ENCODE peak calls at places on chromosomes 12 and 14, in six cellular contexts. One of them, this sample, is unnamed.

GRCh38 chr14:91078095-91078737 is 17.8 kb upstream of the RPS6KA5 start:
- DNase-seq in uterus: no peak
- DNase-seq in suprapubic skin: no peak
- DNase-seq in right lobe of liver: no peak
- DNase-seq in tibial nerve: no peak
- DNase-seq in thyroid gland: no peak
- DNase-seq in this sample: no peak

GRCh38 chr12:80763874-80764273 is 47.2 kb downstream of the MYF5 start:
- DNase-seq in tibial nerve: peak; percentile 19
- DNase-seq in suprapubic skin: no peak
- DNase-seq in uterus: no peak
- DNase-seq in right lobe of liver: no peak
- DNase-seq in thyroid gland: peak; percentile 17
- DNase-seq in this sample: no peak

GRCh38 chr12:100539209-100539608 is 34.3 kb upstream of the GAS2L3 start:
- DNase-seq in suprapubic skin: no peak
- DNase-seq in right lobe of liver: no peak
- DNase-seq in tibial nerve: no peak
- DNase-seq in thyroid gland: peak; percentile 28
- DNase-seq in uterus: no peak
- DNase-seq in this sample: peak; percentile 58

GRCh38 chr12:76186507-76186906 is 102.0 kb upstream of the NAP1L1 start:
- DNase-seq in tibial nerve: no peak
- DNase-seq in uterus: no peak
- DNase-seq in right lobe of liver: no peak
- DNase-seq in suprapubic skin: no peak
- DNase-seq in thyroid gland: no peak
- DNase-seq in this sample: no peak

GRCh38 chr12:539540-540310 is 80.0 kb downstream of the B4GALNT3 start:
- DNase-seq in tibial nerve: no peak
- DNase-seq in right lobe of liver: no peak
- DNase-seq in suprapubic skin: no peak
- DNase-seq in thyroid gland: no peak
- DNase-seq in uterus: no peak
- DNase-seq in this sample: no peak

GRCh38 chr14:33740531-33740930 is 210.3 kb downstream of the EGLN3 start:
- DNase-seq in tibial nerve: no peak
- DNase-seq in right lobe of liver: no peak
- DNase-seq in suprapubic skin: no peak
- DNase-seq in uterus: no peak
- DNase-seq in thyroid gland: no peak
- DNase-seq in this sample: no peak

GRCh38 chr12:107990325-107990724 is 138.8 kb upstream of the WSCD2 start:
- DNase-seq in tibial nerve: peak; percentile 12
- DNase-seq in uterus: peak; percentile 28
- DNase-seq in suprapubic skin: no peak
- DNase-seq in thyroid gland: peak; percentile 58
- DNase-seq in right lobe of liver: no peak
- DNase-seq in this sample: no peak

GRCh38 chr14:46306267-46306666 is 345.3 kb downstream of the RPL10L start:
- DNase-seq in tibial nerve: no peak
- DNase-seq in uterus: no peak
- DNase-seq in right lobe of liver: no peak
- DNase-seq in suprapubic skin: no peak
- DNase-seq in thyroid gland: no peak
- DNase-seq in this sample: no peak

GRCh38 chr14:38079268-38079667 is 128.4 kb upstream of the SSTR1 start:
- DNase-seq in right lobe of liver: no peak
- DNase-seq in thyroid gland: no peak
- DNase-seq in tibial nerve: no peak
- DNase-seq in suprapubic skin: no peak
- DNase-seq in uterus: no peak
- DNase-seq in this sample: no peak

GRCh38 chr12:62677355-62677754 is 210.7 kb downstream of the MON2 start:
- DNase-seq in uterus: no peak
- DNase-seq in thyroid gland: no peak
- DNase-seq in tibial nerve: no peak
- DNase-seq in suprapubic skin: no peak
- DNase-seq in right lobe of liver: no peak
- DNase-seq in this sample: no peak

GRCh38 chr12:62679569-62679968 is 212.9 kb downstream of the MON2 start:
- DNase-seq in right lobe of liver: no peak
- DNase-seq in uterus: no peak
- DNase-seq in tibial nerve: no peak
- DNase-seq in suprapubic skin: no peak
- DNase-seq in thyroid gland: no peak
- DNase-seq in this sample: no peak

GRCh38 chr12:62683724-62684501 is 217.3 kb downstream of the MON2 start:
- DNase-seq in right lobe of liver: no peak
- DNase-seq in suprapubic skin: peak; percentile 75
- DNase-seq in tibial nerve: peak; percentile 60
- DNase-seq in thyroid gland: peak; percentile 80
- DNase-seq in uterus: peak; percentile 85
- DNase-seq in this sample: peak; percentile 64

GRCh38 chr12:62684586-62685295 is 218.1 kb downstream of the MON2 start:
- DNase-seq in right lobe of liver: no peak
- DNase-seq in thyroid gland: peak; percentile 34
- DNase-seq in uterus: peak; percentile 87
- DNase-seq in suprapubic skin: peak; percentile 90
- DNase-seq in tibial nerve: peak; percentile 88
- DNase-seq in this sample: peak; percentile 75

DNA sequence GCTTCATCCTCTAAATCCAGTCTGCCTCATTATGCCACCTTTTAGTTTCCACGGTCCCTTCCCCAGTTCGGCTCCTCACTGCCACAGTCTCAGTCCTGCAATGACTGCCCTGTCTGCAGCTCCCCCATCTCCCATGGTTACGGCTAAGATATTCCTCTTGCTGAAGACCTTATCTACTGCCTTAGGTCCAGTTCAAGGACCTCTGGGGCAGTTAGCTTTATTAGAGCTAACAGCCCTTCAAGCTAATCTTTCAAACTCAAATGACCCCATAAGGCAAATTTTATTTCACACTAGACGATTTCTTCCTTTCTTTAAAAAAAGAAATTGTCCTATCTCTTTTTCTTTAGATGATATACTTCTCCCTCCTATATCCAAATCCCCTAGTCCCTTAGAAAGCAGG is 214.7 kb downstream of the MON2 start:
- DNase-seq in suprapubic skin: no peak
- DNase-seq in right lobe of liver: no peak
- DNase-seq in uterus: no peak
- DNase-seq in thyroid gland: no peak
- DNase-seq in tibial nerve: no peak
- DNase-seq in this sample: no peak
- H3K27me3 ChIP-seq in suprapubic skin: no peaks in the 10 kb centered on the region
- H3K27me3 ChIP-seq in right lobe of liver: no peaks in the 10 kb centered on the region
- H3K27me3 ChIP-seq in uterus: no peaks in the 10 kb centered on the region
- H3K27me3 ChIP-seq in thyroid gland: no peaks in the 10 kb centered on the region
- H3K27me3 ChIP-seq in tibial nerve: no peaks in the 10 kb centered on the region
- H3K27me3 ChIP-seq in this sample: no peaks in the 10 kb centered on the region

GRCh38 chr14:49892636-49893308 is at the start of gene ARF6:
- DNase-seq in right lobe of liver: peak; percentile 99
- DNase-seq in uterus: peak; percentile 98
- DNase-seq in tibial nerve: peak; percentile 94
- DNase-seq in suprapubic skin: peak; percentile 99
- DNase-seq in thyroid gland: peak; percentile 99
- DNase-seq in this sample: peak; percentile 98
- TF ChIP-seq POLR2A in right lobe of liver: peak; percentile 98
- TF ChIP-seq POLR2A in uterus: peak; percentile 95
- TF ChIP-seq POLR2A in tibial nerve: peak; percentile 93
- TF ChIP-seq POLR2A in suprapubic skin: peak; percentile 95
- TF ChIP-seq POLR2A in thyroid gland: peak; percentile 96
- TF ChIP-seq POLR2A in this sample: peak; percentile 79

GRCh38 chr12:98821232-98821631 is 176.1 kb downstream of the APAF1 start:
- DNase-seq in suprapubic skin: no peak
- DNase-seq in tibial nerve: no peak
- DNase-seq in uterus: no peak
- DNase-seq in thyroid gland: no peak
- DNase-seq in right lobe of liver: no peak
- DNase-seq in this sample: no peak
- H3K27me3 ChIP-seq in suprapubic skin: no peaks in the 10 kb centered on the region
- H3K27me3 ChIP-seq in tibial nerve: no peaks in the 10 kb centered on the region
- H3K27me3 ChIP-seq in uterus: no peaks in the 10 kb centered on the region
- H3K27me3 ChIP-seq in thyroid gland: no peaks in the 10 kb centered on the region
- H3K27me3 ChIP-seq in right lobe of liver: no peaks in the 10 kb centered on the region
- H3K27me3 ChIP-seq in this sample: no peaks in the 10 kb centered on the region

DNA sequence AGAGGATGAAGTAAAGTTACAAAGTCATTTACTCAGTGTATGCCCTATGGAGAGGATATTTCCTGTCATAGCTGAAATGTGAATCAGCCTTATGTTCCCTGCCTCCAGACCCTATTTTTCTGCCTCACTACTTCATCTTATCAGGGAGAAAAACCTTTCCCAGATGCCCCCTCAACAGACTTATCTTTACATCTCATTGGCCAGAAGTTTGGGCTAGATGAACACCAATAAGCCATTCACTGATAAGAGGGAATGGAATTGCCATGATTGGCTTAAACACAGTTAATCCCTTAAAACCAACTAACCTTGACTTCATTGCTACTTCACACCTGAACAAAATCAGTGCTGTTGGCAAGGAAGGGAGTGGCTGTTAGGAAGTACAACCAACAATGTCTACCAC is 40.1 kb downstream of the CREBL2 start:
- DNase-seq in tibial nerve: no peak
- DNase-seq in uterus: no peak
- DNase-seq in thyroid gland: no peak
- DNase-seq in suprapubic skin: no peak
- DNase-seq in right lobe of liver: no peak
- DNase-seq in this sample: no peak
- TF ChIP-seq POLR2A in tibial nerve: no peak
- TF ChIP-seq POLR2A in uterus: no peak
- TF ChIP-seq POLR2A in thyroid gland: no peak
- TF ChIP-seq POLR2A in suprapubic skin: no peak
- TF ChIP-seq POLR2A in right lobe of liver: no peak
- TF ChIP-seq POLR2A in this sample: no peak

DNA sequence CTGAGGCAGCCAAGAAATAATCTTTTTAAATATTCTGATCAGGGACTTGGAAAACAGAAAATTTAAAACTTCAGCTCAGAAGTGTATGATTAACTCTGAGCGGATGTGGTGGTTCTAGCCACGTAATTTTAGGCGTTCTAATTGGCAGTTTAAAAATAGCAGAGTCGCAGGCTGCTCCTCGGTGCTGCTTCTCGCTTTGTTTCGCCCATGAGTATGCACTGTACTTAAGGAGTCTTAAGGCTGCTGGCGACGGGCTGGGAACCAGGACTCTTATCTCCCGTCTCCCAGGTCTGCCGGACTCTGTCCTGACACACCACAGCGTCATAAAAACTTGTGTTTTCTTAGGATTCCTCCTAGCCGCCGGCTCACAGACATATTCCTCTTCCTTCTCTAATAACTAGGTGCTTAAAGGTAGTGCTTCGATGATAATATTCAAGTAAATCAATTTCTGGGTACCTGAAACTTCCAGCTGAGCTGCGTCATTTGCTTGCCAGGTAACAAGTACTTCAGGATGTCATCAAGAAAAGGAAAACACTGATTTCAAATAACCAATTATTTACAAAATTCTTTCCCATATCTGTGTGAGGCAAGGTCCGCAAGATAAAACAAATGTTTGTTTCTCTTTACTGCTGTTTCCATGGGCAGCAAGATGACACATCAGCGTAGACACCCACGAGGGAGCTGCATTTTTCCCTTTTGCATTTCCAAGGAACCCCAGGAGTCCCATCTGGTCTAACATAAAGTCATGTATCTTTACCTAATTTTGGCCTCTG is 113.2 kb upstream of the PELI2 start:
- DNase-seq in thyroid gland: peak; percentile 20
- DNase-seq in suprapubic skin: no peak
- DNase-seq in tibial nerve: peak; percentile 22
- DNase-seq in uterus: peak; percentile 27
- DNase-seq in right lobe of liver: no peak
- DNase-seq in this sample: peak; percentile 51
- H3K27me3 ChIP-seq in thyroid gland: no peaks in the 10 kb centered on the region
- H3K27me3 ChIP-seq in suprapubic skin: no peaks in the 10 kb centered on the region
- H3K27me3 ChIP-seq in tibial nerve: no peaks in the 10 kb centered on the region
- H3K27me3 ChIP-seq in uterus: no peaks in the 10 kb centered on the region
- H3K27me3 ChIP-seq in right lobe of liver: no peaks in the 10 kb centered on the region
- H3K27me3 ChIP-seq in this sample: no peaks in the 10 kb centered on the region